ENCODE peak calls at places on chromosomes 2 and 18, in ten cellular contexts. C is GM12865, N is upper lobe of right lung, Y is SK-N-SH, Z is ovary, L is ascending aorta, Q is cardiac fibroblast, O is lower lobe of right lung, W is heart left ventricle, A is tibial artery. M is an unnamed sample.

GRCh38 chr2:12702661-12703121 is 14.0 kb upstream of the TRIB2 start:
- DNase-seq in C (no peak), N (no peak), Y (no peak), Z (no peak), L (no peak), Q (peak), O (no peak), W (peak), A (no peak), M (no peak)

GRCh38 chr2:41710944-41711343 is 336.9 kb upstream of the PKDCC start:
- DNase-seq in C (no peak), N (no peak), Y (no peak), Z (no peak), L (no peak), Q (no peak), O (no peak), W (no peak), A (no peak), M (no peak)

GRCh38 chr2:105888625-105889024 is 143.9 kb downstream of the NCK2 start:
- DNase-seq in C (peak), N (no peak), Y (no peak), Z (no peak), L (no peak), Q (no peak), O (no peak), W (no peak), A (no peak), M (no peak)

GRCh38 chr18:50194623-50195532 is at the start of gene MYO5B:
- DNase-seq in C (peak), N (peak), Y (peak), Z (peak), L (no peak), Q (no peak), O (peak), W (no peak), A (no peak), M (no peak)

GRCh38 chr2:134668821-134669220 is 50.0 kb downstream of the TMEM163 start:
- DNase-seq in C (peak), N (peak), Y (no peak), Z (no peak), L (no peak), Q (no peak), O (peak), W (no peak), A (no peak), M (no peak)

GRCh38 chr2:226451486-226451885 is 348.1 kb downstream of the IRS1 start:
- DNase-seq in C (no peak), N (no peak), Y (no peak), Z (no peak), L (no peak), Q (no peak), O (no peak), W (no peak), A (no peak), M (no peak)

GRCh38 chr2:133044556-133044955 is 374.6 kb upstream of the LYPD1 start:
- DNase-seq in C (no peak), N (no peak), Y (no peak), Z (no peak), L (no peak), Q (no peak), O (no peak), W (no peak), A (no peak), M (no peak)

GRCh38 chr2:240972201-240972600 is 26.2 kb upstream of the SNED1 start:
- DNase-seq in C (no peak), N (no peak), Y (no peak), Z (no peak), L (no peak), Q (no peak), O (peak), W (no peak), A (no peak), M (no peak)

GRCh38 chr2:196914867-196915465 is 11.5 kb downstream of the PGAP1 start:
- DNase-seq in C (peak), N (no peak), Y (no peak), Z (no peak), L (no peak), Q (no peak), O (no peak), W (no peak), A (no peak), M (no peak)

GRCh38 chr18:8702668-8703067 is 2.7 kb upstream of the MTCL1 start:
- DNase-seq in C (no peak), N (no peak), Y (no peak), Z (no peak), L (no peak), Q (no peak), O (no peak), W (no peak), A (no peak), M (no peak)

GRCh38 chr18:8703181-8703638 is 2.1 kb upstream of the MTCL1 start:
- DNase-seq in C (no peak), N (no peak), Y (no peak), Z (no peak), L (no peak), Q (no peak), O (no peak), W (no peak), A (no peak), M (no peak)

GRCh38 chr18:8705280-8705940 is at the start of gene MTCL1:
- DNase-seq in C (peak), N (peak), Y (peak), Z (no peak), L (peak), Q (peak), O (peak), W (peak), A (no peak), M (no peak)

GRCh38 chr18:8704361-8705279 is 736 bp upstream of the MTCL1 start:
- DNase-seq in C (peak), N (peak), Y (peak), Z (peak), L (peak), Q (peak), O (peak), W (peak), A (peak), M (peak)

GRCh38 chr18:8703781-8704301 is 1.5 kb upstream of the MTCL1 start:
- DNase-seq in C (no peak), N (peak), Y (no peak), Z (no peak), L (no peak), Q (no peak), O (no peak), W (no peak), A (no peak), M (no peak)
- H3K4me3 ChIP-seq in C (peak), N (peak), Y (no peak), Z (no peak), L (peak), Q (no peak), O (peak), W (no peak), A (peak), M (peak)

GRCh38 chr18:45602926-45603325 is 12.3 kb upstream of the SLC14A2 start:
- DNase-seq in C (no peak), N (no peak), Y (no peak), Z (no peak), L (no peak), Q (no peak), O (no peak), W (no peak), A (no peak), M (no peak)
- TF ChIP-seq CTCF in C (no peak), N (no peak), Y (no peak), Z (no peak), L (no peak), Q (no peak), O (no peak), W (no peak), A (no peak), M (no peak)

GRCh38 chr2:166375736-166376487 is at the start of gene SCN9A:
- DNase-seq in C (peak), N (peak), Y (peak), Z (peak), L (peak), Q (peak), O (peak), W (peak), A (peak), M (peak)

GRCh38 chr2:166375205-166375735 is 474 bp downstream of the SCN9A start:
- DNase-seq in C (peak), N (no peak), Y (peak), Z (no peak), L (no peak), Q (peak), O (no peak), W (no peak), A (no peak), M (no peak)

GRCh38 chr2:166373951-166374350 is 1.8 kb downstream of the SCN9A start:
- DNase-seq in C (no peak), N (no peak), Y (peak), Z (no peak), L (no peak), Q (peak), O (no peak), W (no peak), A (no peak), M (no peak)

GRCh38 chr2:166376488-166376828 is 714 bp upstream of the SCN9A start:
- DNase-seq in C (no peak), N (no peak), Y (peak), Z (no peak), L (no peak), Q (no peak), O (no peak), W (no peak), A (no peak), M (no peak)

GRCh38 chr2:166376873-166377272 is 1.1 kb upstream of the SCN9A start:
- DNase-seq in C (no peak), N (no peak), Y (no peak), Z (no peak), L (no peak), Q (no peak), O (no peak), W (no peak), A (no peak), M (no peak)
- H3K4me3 ChIP-seq in C (no peak), N (peak), Y (peak), Z (no peak), L (peak), Q (no peak), O (peak), W (no peak), A (peak), M (peak)

GRCh38 chr2:152165306-152165705 is 10.3 kb downstream of the STAM2 start:
- DNase-seq in C (no peak), N (no peak), Y (no peak), Z (no peak), L (no peak), Q (no peak), O (no peak), W (no peak), A (no peak), M (no peak)

GRCh38 chr2:152157253-152157652 is 18.3 kb downstream of the STAM2 start:
- DNase-seq in C (no peak), N (no peak), Y (no peak), Z (no peak), L (no peak), Q (no peak), O (no peak), W (no peak), A (no peak), M (no peak)

GRCh38 chr2:152162141-152162540 is 13.4 kb downstream of the STAM2 start:
- DNase-seq in C (no peak), N (no peak), Y (no peak), Z (no peak), L (no peak), Q (no peak), O (no peak), W (no peak), A (no peak), M (no peak)

GRCh38 chr2:152165780-152166179 is 9.8 kb downstream of the STAM2 start:
- DNase-seq in C (no peak), N (no peak), Y (no peak), Z (no peak), L (no peak), Q (no peak), O (no peak), W (no peak), A (no peak), M (no peak)

DNA sequence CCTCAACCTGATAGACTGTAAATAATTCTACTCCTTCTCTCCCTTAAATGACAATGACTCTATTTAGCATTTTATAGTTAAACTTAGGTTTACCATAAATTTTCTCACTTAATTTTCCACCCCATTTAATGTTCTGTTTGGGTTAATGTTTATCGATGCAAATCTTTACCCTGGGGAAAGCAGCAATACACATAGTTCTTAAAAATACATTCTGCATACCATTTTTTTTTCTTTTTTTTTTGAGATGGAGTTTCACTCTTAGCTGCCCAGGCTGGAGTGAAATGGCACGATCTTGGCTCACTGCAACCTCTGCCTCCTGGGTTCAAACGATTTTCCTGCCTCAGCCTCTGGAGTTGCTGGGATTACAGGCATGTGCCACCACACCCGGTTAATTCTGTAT is 14.0 kb downstream of the STAM2 start:
- DNase-seq in C (no peak), N (no peak), Y (no peak), Z (no peak), L (no peak), Q (no peak), O (no peak), W (no peak), A (no peak), M (no peak)
- TF ChIP-seq CTCF in C (no peak), N (no peak), Y (no peak), Z (no peak), L (no peak), Q (no peak), O (no peak), W (no peak), A (no peak), M (no peak)

GRCh38 chr2:144505245-144505801 is 14.6 kb downstream of the ZEB2 start:
- DNase-seq in C (no peak), N (no peak), Y (no peak), Z (no peak), L (no peak), Q (peak), O (no peak), W (peak), A (no peak), M (no peak)
- H3K4me3 ChIP-seq in C (no peak), N (peak), Y (no peak), Z (no peak), L (peak), Q (no peak), O (no peak), W (no peak), A (no peak), M (peak)

DNA sequence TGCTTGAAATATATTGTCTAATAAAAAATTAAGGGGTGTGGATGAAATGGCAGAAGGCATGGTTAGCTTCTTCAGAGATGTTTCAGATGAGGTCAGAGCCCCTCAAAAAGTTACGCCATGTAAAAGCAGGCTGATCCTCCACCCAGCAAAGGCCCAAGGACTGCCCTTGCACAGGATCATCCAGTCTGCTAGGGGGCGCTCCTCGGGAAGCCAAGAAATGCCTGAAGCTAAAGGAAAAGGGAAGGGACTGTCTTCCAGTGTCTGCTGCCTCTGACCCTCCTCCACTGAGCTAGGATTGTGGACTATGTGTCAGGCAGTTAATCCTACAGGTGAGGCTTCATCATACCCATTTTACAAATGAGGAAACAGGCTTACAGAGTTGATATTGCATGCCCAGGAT is 33.8 kb upstream of the TEX51 start:
- DNase-seq in C (no peak), N (no peak), Y (no peak), Z (no peak), L (no peak), Q (no peak), O (no peak), W (no peak), A (no peak), M (no peak)
- TF ChIP-seq CTCF in C (peak), N (no peak), Y (no peak), Z (no peak), L (no peak), Q (peak), O (no peak), W (no peak), A (no peak), M (no peak)